ENCODE peak calls at places on chromosomes 4 and X, in nine cellular contexts. A is endothelial cell, I is right atrium auricular region, S is psoas muscle, K is lower leg skin, R is neural progenitor cell, N is Caco-2, J is HFFc6, T is cardiac fibroblast. O is an unnamed sample.

GRCh38 chrX:42131856-42132255 is 208.5 kb upstream of the CASK start:
- DNase-seq in A (no peak), I (no peak), S (no peak), K (no peak), R (no peak), N (no peak), J (no peak), T (peak), O (no peak)

GRCh38 chr4:70544279-70544870 is 26.0 kb downstream of the AMTN start:
- DNase-seq in A (peak), I (no peak), S (no peak), K (no peak), R (peak), N (no peak), J (peak), T (peak), O (no peak)

GRCh38 chr4:56215901-56216300 is 171.4 kb downstream of the AASDH start:
- DNase-seq in A (peak), I (no peak), S (no peak), K (no peak), R (no peak), N (no peak), J (no peak), T (peak), O (no peak)

GRCh38 chr4:8303485-8304281 is 34.1 kb downstream of the HTRA3 start:
- DNase-seq in A (no peak), I (no peak), S (peak), K (peak), R (peak), N (peak), J (peak), T (peak), O (no peak)

GRCh38 chrX:72054776-72055495 is 76.8 kb downstream of the RTL5 start:
- DNase-seq in A (no peak), I (no peak), S (no peak), K (peak), R (peak), N (no peak), J (no peak), T (no peak), O (peak)

GRCh38 chr4:87574996-87575395 is 33.3 kb upstream of the DSPP start:
- DNase-seq in A (no peak), I (no peak), S (no peak), K (no peak), R (no peak), N (no peak), J (no peak), T (peak), O (no peak)

GRCh38 chr4:102640669-102641068 is 120.1 kb downstream of the MANBA start:
- DNase-seq in A (no peak), I (no peak), S (no peak), K (no peak), R (no peak), N (no peak), J (peak), T (peak), O (no peak)

GRCh38 chr4:73836373-73837269 is at the start of gene CXCL6:
- DNase-seq in A (peak), I (no peak), S (peak), K (peak), R (peak), N (no peak), J (no peak), T (peak), O (peak)

GRCh38 chr4:173185832-173186545 is 17.4 kb downstream of the GALNT7 start:
- DNase-seq in A (no peak), I (no peak), S (no peak), K (no peak), R (no peak), N (no peak), J (no peak), T (peak), O (no peak)

GRCh38 chr4:15004701-15005301 is 2.5 kb downstream of the CPEB2 start:
- DNase-seq in A (peak), I (peak), S (peak), K (peak), R (peak), N (peak), J (peak), T (peak), O (peak)

GRCh38 chr4:75141162-75141561 is 208.2 kb downstream of the PARM1 start:
- DNase-seq in A (no peak), I (no peak), S (no peak), K (no peak), R (peak), N (no peak), J (no peak), T (no peak), O (no peak)

GRCh38 chr4:55173580-55173979 is 48.2 kb upstream of the KDR start:
- DNase-seq in A (no peak), I (no peak), S (no peak), K (no peak), R (no peak), N (no peak), J (peak), T (peak), O (no peak)

GRCh38 chrX:21723097-21723496 is 34.8 kb downstream of the SMPX start:
- DNase-seq in A (peak), I (no peak), S (no peak), K (no peak), R (peak), N (peak), J (no peak), T (no peak), O (no peak)

GRCh38 chrX:119698835-119699234 is 5.9 kb upstream of the SEPTIN6 start:
- DNase-seq in A (peak), I (no peak), S (no peak), K (no peak), R (peak), N (peak), J (peak), T (peak), O (no peak)

GRCh38 chr4:61493470-61493869 is 293.3 kb downstream of the ADGRL3 start:
- DNase-seq in A (no peak), I (no peak), S (no peak), K (no peak), R (peak), N (no peak), J (no peak), T (no peak), O (no peak)

GRCh38 chr4:24024597-24024996 is 134.8 kb upstream of the PPARGC1A start:
- DNase-seq in A (no peak), I (no peak), S (no peak), K (no peak), R (no peak), N (no peak), J (no peak), T (peak), O (no peak)

GRCh38 chrX:1727531-1728027 is 112.7 kb downstream of the ASMT start:
- DNase-seq in A (no peak), I (peak), S (no peak), K (no peak), R (no peak), N (peak), J (peak), T (no peak), O (no peak)

GRCh38 chrX:70022608-70023007 is 27.1 kb downstream of the AWAT2 start:
- DNase-seq in A (no peak), I (no peak), S (no peak), K (no peak), R (no peak), N (no peak), J (no peak), T (no peak), O (no peak)

GRCh38 chr4:150987204-150987603 is 27.9 kb downstream of the LRBA start:
- DNase-seq in A (no peak), I (no peak), S (no peak), K (no peak), R (no peak), N (no peak), J (no peak), T (no peak), O (no peak)

GRCh38 chrX:115972717-115973116 is 197.8 kb upstream of the AGTR2 start:
- DNase-seq in A (no peak), I (no peak), S (no peak), K (no peak), R (no peak), N (no peak), J (no peak), T (peak), O (no peak)

GRCh38 chr4:44670466-44671199 is 7.6 kb upstream of the GUF1 start:
- DNase-seq in A (no peak), I (no peak), S (peak), K (no peak), R (no peak), N (no peak), J (no peak), T (no peak), O (no peak)

GRCh38 chrX:70592091-70592490 is 147.5 kb downstream of the DLG3 start:
- DNase-seq in A (no peak), I (no peak), S (no peak), K (no peak), R (no peak), N (no peak), J (peak), T (peak), O (no peak)

GRCh38 chrX:40189018-40189417 is 91.3 kb upstream of the BCOR start:
- DNase-seq in A (no peak), I (no peak), S (no peak), K (no peak), R (no peak), N (no peak), J (peak), T (peak), O (no peak)

GRCh38 chr4:125266901-125267601 is 47.7 kb upstream of the FAT4 start:
- DNase-seq in A (no peak), I (no peak), S (no peak), K (no peak), R (no peak), N (no peak), J (peak), T (peak), O (no peak)

GRCh38 chr4:121370729-121371325 is 10.0 kb downstream of the QRFPR start:
- DNase-seq in A (peak), I (peak), S (no peak), K (no peak), R (peak), N (no peak), J (peak), T (peak), O (peak)

GRCh38 chr4:122577808-122578781 is 42.8 kb downstream of the IL21 start:
- DNase-seq in A (peak), I (no peak), S (no peak), K (no peak), R (peak), N (peak), J (peak), T (peak), O (peak)

GRCh38 chrX:136916827-136917226 is 36.3 kb upstream of the RBMX start:
- DNase-seq in A (no peak), I (no peak), S (no peak), K (no peak), R (no peak), N (no peak), J (no peak), T (no peak), O (no peak)

GRCh38 chr4:74397748-74398426 is 32.9 kb downstream of the EREG start:
- DNase-seq in A (no peak), I (no peak), S (no peak), K (no peak), R (no peak), N (no peak), J (no peak), T (no peak), O (no peak)

GRCh38 chrX:136457303-136457917 is 30.3 kb upstream of the BRS3 start:
- DNase-seq in A (no peak), I (no peak), S (no peak), K (no peak), R (no peak), N (no peak), J (no peak), T (no peak), O (no peak)

GRCh38 chrX:791479-792034 is 161.0 kb downstream of the SHOX start:
- DNase-seq in A (no peak), I (no peak), S (no peak), K (peak), R (peak), N (no peak), J (no peak), T (no peak), O (no peak)

GRCh38 chr4:13109536-13109935 is 374.6 kb downstream of the RAB28 start:
- DNase-seq in A (no peak), I (no peak), S (no peak), K (no peak), R (no peak), N (no peak), J (no peak), T (no peak), O (no peak)

GRCh38 chr4:13102344-13102743 is 381.8 kb downstream of the RAB28 start:
- DNase-seq in A (no peak), I (no peak), S (no peak), K (no peak), R (no peak), N (no peak), J (no peak), T (no peak), O (no peak)

GRCh38 chr4:13112030-13112429 is 372.1 kb downstream of the RAB28 start:
- DNase-seq in A (no peak), I (no peak), S (no peak), K (no peak), R (no peak), N (no peak), J (no peak), T (no peak), O (no peak)

GRCh38 chr4:13103382-13104015 is 380.6 kb downstream of the RAB28 start:
- DNase-seq in A (no peak), I (no peak), S (no peak), K (no peak), R (no peak), N (no peak), J (no peak), T (no peak), O (no peak)

DNA sequence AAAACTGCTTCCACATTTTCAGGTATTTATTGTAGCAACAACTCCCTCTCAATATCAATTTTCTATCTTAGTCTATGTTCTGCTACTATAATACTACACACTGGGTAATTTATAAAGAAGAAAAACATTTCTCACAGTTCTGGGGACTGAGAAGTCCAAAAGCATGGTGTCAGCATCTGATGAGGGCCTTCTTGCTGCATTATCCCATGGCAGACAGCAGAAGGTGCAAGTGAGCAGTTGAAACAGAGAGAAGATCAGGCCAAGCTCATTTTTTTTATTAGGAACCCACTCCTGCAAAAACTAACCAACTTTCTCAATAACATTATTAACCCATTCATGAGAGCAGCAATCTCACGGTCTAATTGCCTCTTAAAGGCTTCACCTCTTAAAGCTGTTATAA is 376.0 kb downstream of the RAB28 start:
- DNase-seq in A (no peak), I (no peak), S (no peak), K (no peak), R (no peak), N (no peak), J (no peak), T (no peak), O (no peak)
- TF ChIP-seq CTCF in A (no peak), I (no peak), S (no peak), K (no peak), R (no peak), N (no peak), J (no peak), T (no peak), O (no peak)

DNA sequence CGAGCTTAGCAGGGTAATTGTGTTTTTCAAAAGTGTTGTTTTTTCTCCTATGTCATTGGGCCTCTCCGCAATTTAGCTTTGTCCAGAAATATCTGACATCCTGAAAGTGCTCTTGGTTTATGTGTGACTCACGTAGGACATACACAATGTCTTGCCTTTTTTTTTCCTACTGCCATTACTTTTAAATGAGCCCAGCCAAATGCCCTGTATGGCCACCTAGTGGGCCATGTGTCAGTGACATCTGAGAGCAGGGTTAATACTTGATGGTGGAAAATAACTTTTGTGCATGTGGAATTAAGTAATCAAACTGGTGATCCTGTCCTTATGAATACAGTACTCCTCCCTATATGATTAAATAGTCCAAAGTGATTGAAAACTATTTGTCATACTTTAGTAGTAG is 1411.1 kb upstream of the TENM3 start:
- DNase-seq in A (no peak), I (no peak), S (no peak), K (no peak), R (peak), N (no peak), J (no peak), T (no peak), O (no peak)
- TF ChIP-seq CTCF in A (peak), I (no peak), S (no peak), K (no peak), R (peak), N (peak), J (peak), T (no peak), O (peak)

GRCh38 chrX:30275498-30275897 is 28.6 kb downstream of the MAGEB1 start:
- DNase-seq in A (no peak), I (no peak), S (no peak), K (no peak), R (peak), N (no peak), J (no peak), T (peak), O (no peak)
- TF ChIP-seq CTCF in A (no peak), I (no peak), S (peak), K (no peak), R (peak), N (peak), J (peak), T (peak), O (no peak)

DNA sequence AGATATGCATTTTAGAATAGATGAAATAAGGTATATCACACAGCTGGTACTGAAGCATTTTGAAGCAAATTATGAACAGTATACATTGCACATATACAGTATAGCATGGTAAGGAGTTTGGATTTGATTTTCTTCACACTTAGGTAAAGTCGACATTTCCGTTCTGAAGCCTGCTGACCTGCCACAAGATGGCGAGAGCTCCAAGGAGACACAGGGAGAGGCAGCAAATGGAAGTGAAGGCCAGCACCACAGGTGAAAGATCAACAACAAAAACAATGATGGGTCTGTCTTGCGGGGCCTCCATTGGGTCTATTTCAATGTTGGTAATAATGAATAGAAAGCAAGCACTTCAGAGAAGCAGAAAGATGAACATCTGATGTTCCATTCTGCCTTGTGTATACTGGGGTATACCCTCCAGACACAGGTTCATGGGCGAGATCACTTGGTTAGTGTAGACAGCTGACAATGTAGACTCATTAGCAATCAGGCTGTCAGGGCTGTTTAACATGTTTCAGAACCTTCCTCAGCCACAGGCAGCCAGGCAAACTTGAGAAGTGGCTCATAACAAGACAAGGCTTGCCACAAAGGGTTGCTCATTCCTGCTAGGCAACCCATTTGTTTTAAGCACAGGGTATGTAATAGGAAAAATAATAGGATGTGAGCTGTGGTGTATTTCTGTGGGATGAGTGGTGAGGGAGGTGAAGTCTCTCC is 21.4 kb upstream of the NOX1 start:
- DNase-seq in A (peak), I (no peak), S (no peak), K (no peak), R (peak), N (peak), J (peak), T (peak), O (peak)
- TF ChIP-seq CTCF in A (no peak), I (peak), S (peak), K (no peak), R (peak), N (peak), J (peak), T (peak), O (no peak)

GRCh38 chr4:152101546-152102183 is 340.9 kb upstream of the GATB start:
- DNase-seq in A (no peak), I (no peak), S (no peak), K (no peak), R (no peak), N (no peak), J (no peak), T (no peak), O (no peak)

GRCh38 chr4:152098365-152099060 is 337.7 kb upstream of the GATB start:
- DNase-seq in A (no peak), I (no peak), S (no peak), K (peak), R (no peak), N (no peak), J (no peak), T (no peak), O (no peak)

GRCh38 chr4:152099061-152099425 is 338.2 kb upstream of the GATB start:
- DNase-seq in A (no peak), I (no peak), S (no peak), K (peak), R (no peak), N (no peak), J (no peak), T (no peak), O (no peak)

GRCh38 chr4:152100378-152101201 is 339.8 kb upstream of the GATB start:
- DNase-seq in A (no peak), I (no peak), S (no peak), K (peak), R (no peak), N (no peak), J (no peak), T (no peak), O (no peak)

DNA sequence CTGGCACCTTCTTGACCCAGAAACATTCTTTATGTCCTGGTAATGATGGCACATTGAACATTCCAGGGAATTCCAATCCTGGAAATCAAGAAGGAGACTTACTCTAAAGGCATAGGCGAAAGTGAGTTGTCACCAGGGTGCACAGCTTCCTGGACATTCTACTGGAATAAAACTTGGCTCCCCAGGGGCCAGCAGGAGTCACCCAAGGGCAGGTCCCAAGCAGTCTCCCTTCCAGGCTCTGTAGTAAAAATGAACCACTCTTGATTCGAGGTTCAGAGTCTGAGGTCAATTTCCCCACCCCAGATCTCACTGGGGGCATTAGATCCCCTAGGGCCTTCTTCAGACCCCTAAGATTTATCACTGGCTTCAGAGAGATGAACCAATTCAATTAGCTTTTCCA is 338.7 kb upstream of the GATB start:
- DNase-seq in A (no peak), I (no peak), S (no peak), K (peak), R (no peak), N (no peak), J (no peak), T (no peak), O (no peak)
- TF ChIP-seq CTCF in A (no peak), I (no peak), S (no peak), K (no peak), R (no peak), N (no peak), J (peak), T (no peak), O (no peak)

DNA sequence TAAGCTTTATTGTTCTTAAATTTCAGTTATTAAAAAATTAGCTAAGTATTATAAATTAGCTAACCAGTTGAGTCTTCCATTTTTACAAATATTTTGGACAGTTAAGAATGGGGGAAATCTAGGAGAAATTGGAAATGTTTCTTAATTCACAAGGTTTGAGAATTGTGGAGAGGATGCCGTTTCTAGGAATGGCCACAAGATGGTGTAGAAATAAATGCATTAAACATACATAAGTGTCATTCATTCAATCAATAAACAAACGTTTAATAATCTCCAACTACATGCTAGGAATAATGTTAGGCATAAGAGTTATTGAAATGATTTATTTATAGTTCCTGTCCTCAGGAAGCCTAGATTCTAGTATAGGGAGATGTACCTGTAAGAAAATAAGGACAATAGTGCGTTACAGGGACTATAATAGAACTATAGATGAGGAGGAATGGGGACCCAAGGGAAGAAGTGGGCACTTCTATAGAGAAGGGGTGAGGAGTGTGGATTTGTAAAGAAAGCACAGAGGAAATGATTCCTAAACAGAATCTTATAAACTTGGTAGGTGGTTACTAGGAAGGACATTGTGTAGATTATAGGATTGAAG is 195.7 kb upstream of the ANK2 start:
- DNase-seq in A (no peak), I (no peak), S (no peak), K (no peak), R (no peak), N (no peak), J (no peak), T (peak), O (no peak)
- TF ChIP-seq CTCF in A (no peak), I (peak), S (peak), K (no peak), R (peak), N (peak), J (peak), T (peak), O (peak)